ENCODE peak calls at places on chromosomes 16 and 17, in nine cellular contexts. P is DND-41, I is aorta, E is Caco-2, U is lung, F is IMR-90, Q is A549, S is RWPE2, Y is fibroblast of lung. Z is an unnamed sample. For H3K4me1, the result is how much of the 10 kb centered on the place peaks cover.

GRCh38 chr16:3591991-3592390 is 14.8 kb upstream of the NLRC3 start:
- DNase-seq in P (no peak), I (no peak), E (no peak), U (no peak), F (no peak), Q (no peak), S (no peak), Y (no peak), Z (no peak)

GRCh38 chr16:86614699-86615098 is 36.4 kb downstream of the FOXL1 start:
- DNase-seq in P (no peak), I (no peak), E (no peak), U (no peak), F (no peak), Q (no peak), S (no peak), Y (no peak), Z (no peak)

GRCh38 chr17:42520540-42520951 is 15.5 kb upstream of the NAGLU start:
- DNase-seq in P (peak), I (peak), E (no peak), U (no peak), F (no peak), Q (no peak), S (no peak), Y (no peak), Z (no peak)

GRCh38 chr17:76672270-76672851 is 28.8 kb upstream of the ST6GALNAC1 start:
- DNase-seq in P (peak), I (no peak), E (no peak), U (no peak), F (no peak), Q (no peak), S (no peak), Y (no peak), Z (no peak)

GRCh38 chr16:69711115-69711740 is 15.1 kb downstream of the NQO1 start:
- DNase-seq in P (no peak), I (peak), E (no peak), U (peak), F (peak), Q (no peak), S (peak), Y (no peak), Z (no peak)

GRCh38 chr16:85735225-85735722 is 15.6 kb downstream of the C16orf74 start:
- DNase-seq in P (peak), I (no peak), E (no peak), U (no peak), F (no peak), Q (no peak), S (peak), Y (no peak), Z (peak)

GRCh38 chr17:17778308-17779014 is 58.3 kb downstream of the SREBF1 start:
- DNase-seq in P (no peak), I (peak), E (no peak), U (peak), F (peak), Q (no peak), S (no peak), Y (peak), Z (no peak)

GRCh38 chr17:77723909-77724875 is 234.3 kb upstream of the TNRC6C start:
- DNase-seq in P (no peak), I (no peak), E (no peak), U (no peak), F (no peak), Q (no peak), S (no peak), Y (no peak), Z (no peak)

GRCh38 chr16:70679653-70680494 is 6.0 kb downstream of the MTSS2 start:
- DNase-seq in P (no peak), I (peak), E (no peak), U (no peak), F (no peak), Q (no peak), S (no peak), Y (no peak), Z (no peak)

DNA sequence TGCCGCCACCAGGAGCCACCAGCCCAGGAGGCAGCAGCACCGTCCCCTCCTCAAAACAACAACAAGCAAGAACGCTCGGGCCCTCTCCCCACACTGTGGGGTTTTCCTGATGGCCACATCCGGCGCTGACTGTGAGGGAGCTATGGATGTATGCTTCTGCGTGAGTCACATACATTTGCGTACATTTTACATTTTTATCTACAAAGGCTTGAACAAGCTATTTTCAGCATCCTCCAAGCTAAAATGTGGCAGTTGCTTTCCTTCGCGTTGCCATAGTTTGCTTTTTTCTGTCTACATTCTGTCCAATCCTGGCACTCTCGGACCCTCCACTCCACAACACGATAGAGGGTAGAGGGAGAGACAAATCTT is 2.0 kb upstream of the ABR start:
- DNase-seq in P (no peak), I (no peak), E (no peak), U (no peak), F (peak), Q (no peak), S (no peak), Y (peak), Z (no peak)
- H3K4me1 ChIP-seq in P (under half), I (under half), E (under half), U (under half), F (under half), Q (under half), S (under half), Y (under half), Z (under half)

GRCh38 chr17:4942760-4943508 is 2.9 kb downstream of the RNF167 start:
- DNase-seq in P (no peak), I (no peak), E (no peak), U (no peak), F (no peak), Q (no peak), S (no peak), Y (no peak), Z (no peak)
- H3K4me1 ChIP-seq in P (half or more), I (under half), E (under half), U (under half), F (under half), Q (half or more), S (under half), Y (under half), Z (half or more)

DNA sequence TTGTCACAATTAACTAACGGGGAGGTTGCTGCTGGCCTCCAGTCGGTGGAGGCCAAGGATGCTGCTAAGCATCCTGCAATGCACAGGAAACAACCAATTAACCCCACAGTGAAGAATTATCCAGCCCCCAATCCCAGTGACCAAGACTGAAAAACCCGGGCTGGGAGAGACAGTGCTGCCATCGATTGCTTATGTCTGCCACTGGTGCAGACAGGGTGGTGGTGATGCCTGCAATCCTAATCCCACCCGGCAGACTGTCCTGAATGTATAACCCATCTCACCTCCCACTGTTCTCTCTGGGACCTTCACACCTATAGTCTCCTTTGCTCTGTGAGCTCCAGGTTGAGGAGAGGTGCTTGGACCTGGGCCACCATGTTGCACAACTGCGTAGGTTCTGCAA is 42.3 kb upstream of the KLHDC4 start:
- DNase-seq in P (no peak), I (no peak), E (no peak), U (no peak), F (no peak), Q (no peak), S (no peak), Y (no peak), Z (no peak)
- H3K4me1 ChIP-seq in P (half or more), I (under half), E (under half), U (under half), F (under half), Q (under half), S (under half), Y (under half), Z (under half)

GRCh38 chr17:40645291-40645690 is 2.3 kb downstream of the SMARCE1 start:
- DNase-seq in P (no peak), I (no peak), E (no peak), U (no peak), F (no peak), Q (no peak), S (no peak), Y (no peak), Z (no peak)

GRCh38 chr17:40647549-40648325 is at the start of gene SMARCE1:
- DNase-seq in P (peak), I (peak), E (peak), U (peak), F (peak), Q (peak), S (peak), Y (peak), Z (peak)

GRCh38 chr17:40648326-40648968 is 829 bp upstream of the SMARCE1 start:
- DNase-seq in P (no peak), I (no peak), E (no peak), U (no peak), F (peak), Q (no peak), S (no peak), Y (peak), Z (no peak)

GRCh38 chr17:40646791-40647548 is 648 bp downstream of the SMARCE1 start:
- DNase-seq in P (peak), I (no peak), E (no peak), U (peak), F (peak), Q (no peak), S (no peak), Y (no peak), Z (no peak)

GRCh38 chr17:40645932-40646331 is 1.7 kb downstream of the SMARCE1 start:
- DNase-seq in P (no peak), I (no peak), E (no peak), U (no peak), F (no peak), Q (no peak), S (no peak), Y (no peak), Z (no peak)
- H3K4me1 ChIP-seq in P (half or more), I (under half), E (under half), U (under half), F (under half), Q (under half), S (under half), Y (under half), Z (under half)

DNA sequence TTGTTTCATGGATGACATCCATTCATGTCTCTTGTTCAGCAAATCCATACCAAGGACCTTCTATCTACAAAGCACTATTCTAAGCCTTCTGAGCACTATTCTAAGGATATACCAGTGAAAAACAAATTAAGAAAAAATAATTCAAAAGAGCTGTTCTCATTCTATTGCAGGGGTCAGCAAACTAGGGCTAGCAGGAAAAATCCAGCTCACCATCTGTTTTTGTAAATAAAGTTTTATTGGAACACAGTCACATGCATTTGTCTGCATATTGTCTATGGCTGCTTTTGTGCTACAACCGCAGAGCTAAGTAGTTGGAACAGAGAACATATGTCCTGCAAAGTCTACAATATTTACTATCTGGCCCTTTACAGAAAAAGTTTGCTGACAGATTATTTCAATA is 222.7 kb upstream of the DYNLRB2 start:
- DNase-seq in P (no peak), I (no peak), E (no peak), U (no peak), F (no peak), Q (no peak), S (no peak), Y (no peak), Z (no peak)
- H3K4me1 ChIP-seq in P (under half), I (under half), E (under half), U (under half), F (under half), Q (under half), S (under half), Y (under half), Z (under half)

DNA sequence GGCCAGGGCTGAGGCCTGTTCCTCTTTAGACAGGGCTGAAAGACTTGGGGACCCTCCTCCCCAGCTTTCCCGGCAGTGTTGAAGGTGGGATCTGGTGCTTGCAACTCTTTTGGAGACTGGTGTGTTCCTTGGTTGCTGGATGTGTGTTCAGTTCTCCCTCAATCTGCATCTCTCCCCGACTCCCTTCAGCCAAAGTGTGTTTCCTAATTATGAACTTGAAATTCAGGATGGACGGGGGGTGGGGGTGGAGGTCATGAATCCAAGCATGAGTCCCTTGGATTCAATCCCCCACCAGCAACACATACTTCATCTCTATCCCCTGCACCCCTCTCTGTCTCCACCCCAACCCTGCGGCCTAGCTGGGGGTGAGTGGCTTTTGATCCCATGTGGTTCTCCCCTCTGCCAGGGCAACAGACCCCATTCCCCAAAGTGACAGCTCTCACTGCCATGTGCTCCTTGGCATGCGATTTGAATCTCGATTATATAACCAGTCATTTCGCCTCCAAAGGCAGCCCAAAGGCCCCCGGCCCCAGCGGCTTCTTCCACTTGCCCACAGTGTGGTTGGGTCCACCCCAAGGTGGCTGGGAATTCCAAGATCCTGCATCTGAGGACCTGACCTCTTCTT is 1.3 kb downstream of the ARHGAP23 start:
- DNase-seq in P (no peak), I (no peak), E (no peak), U (no peak), F (no peak), Q (no peak), S (no peak), Y (no peak), Z (no peak)
- H3K4me1 ChIP-seq in P (half or more), I (under half), E (under half), U (under half), F (under half), Q (under half), S (under half), Y (under half), Z (under half)

DNA sequence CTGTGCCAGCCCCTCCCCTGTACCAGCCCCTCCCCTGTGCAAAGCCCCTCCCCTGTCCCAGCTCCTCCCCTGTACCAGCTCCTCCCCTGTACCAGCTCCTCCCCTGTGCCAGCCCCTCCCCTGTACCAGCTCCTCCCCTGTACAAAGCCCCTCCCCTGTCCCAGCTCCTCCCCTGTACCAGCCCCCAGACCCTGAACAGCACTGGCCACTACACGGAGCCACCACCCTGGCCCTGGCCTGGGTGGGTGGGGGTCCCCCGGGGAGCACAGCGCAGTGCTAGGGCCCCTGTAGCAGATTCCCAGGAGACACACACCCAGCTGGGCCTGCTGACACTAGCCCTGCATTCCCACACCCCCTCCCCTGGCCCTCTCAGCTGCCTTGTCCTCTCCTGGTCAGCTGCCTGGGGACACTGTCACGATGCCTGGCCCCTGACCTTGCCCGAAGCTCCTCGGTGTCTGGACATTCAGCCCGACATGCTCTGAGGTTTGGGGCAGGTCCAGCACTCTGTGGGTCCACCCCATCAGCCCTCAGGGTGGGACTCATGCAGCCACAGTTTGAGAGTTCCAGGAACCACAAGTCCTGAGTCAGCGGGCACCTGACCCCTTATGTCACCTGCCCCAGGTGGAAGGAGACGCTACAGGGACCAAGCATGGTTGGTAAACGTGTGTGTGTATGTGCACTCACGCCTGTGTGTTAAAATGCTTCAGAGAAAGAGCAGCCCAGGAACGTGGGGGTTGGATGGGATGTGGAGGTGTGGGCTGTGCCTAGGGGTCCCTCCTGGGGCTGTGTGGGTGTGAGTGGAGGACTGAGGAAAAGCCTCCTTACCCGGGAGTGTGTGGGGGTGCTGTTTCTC is 114.2 kb downstream of the METRNL start:
- DNase-seq in P (peak), I (peak), E (peak), U (peak), F (no peak), Q (no peak), S (peak), Y (no peak), Z (no peak)
- H3K4me1 ChIP-seq in P (under half), I (under half), E (under half), U (under half), F (under half), Q (under half), S (under half), Y (under half), Z (under half)

GRCh38 chr16:24973771-24974461 is 41.3 kb downstream of the ARHGAP17 start:
- DNase-seq in P (no peak), I (no peak), E (no peak), U (no peak), F (no peak), Q (no peak), S (no peak), Y (no peak), Z (no peak)

GRCh38 chr16:24972608-24973220 is 42.5 kb downstream of the ARHGAP17 start:
- DNase-seq in P (no peak), I (no peak), E (no peak), U (no peak), F (no peak), Q (no peak), S (no peak), Y (no peak), Z (no peak)

GRCh38 chr16:24969071-24969470 is 46.1 kb downstream of the ARHGAP17 start:
- DNase-seq in P (no peak), I (no peak), E (no peak), U (no peak), F (no peak), Q (no peak), S (no peak), Y (no peak), Z (no peak)

GRCh38 chr16:24971718-24972117 is 43.5 kb downstream of the ARHGAP17 start:
- DNase-seq in P (no peak), I (no peak), E (no peak), U (no peak), F (no peak), Q (no peak), S (no peak), Y (no peak), Z (no peak)

GRCh38 chr16:24970708-24971107 is 44.5 kb downstream of the ARHGAP17 start:
- DNase-seq in P (no peak), I (no peak), E (no peak), U (no peak), F (no peak), Q (no peak), S (no peak), Y (no peak), Z (no peak)
- H3K4me1 ChIP-seq in P (under half), I (under half), E (under half), U (under half), F (under half), Q (under half), S (under half), Y (under half), Z (under half)

GRCh38 chr17:63647065-63647725 is 25.0 kb downstream of the MAP3K3 start:
- DNase-seq in P (no peak), I (no peak), E (no peak), U (no peak), F (peak), Q (no peak), S (no peak), Y (no peak), Z (no peak)
- H3K4me1 ChIP-seq in P (under half), I (under half), E (under half), U (under half), F (under half), Q (under half), S (under half), Y (under half), Z (under half)

GRCh38 chr17:57269052-57269451 is 12.7 kb downstream of the MSI2 start:
- DNase-seq in P (no peak), I (no peak), E (no peak), U (no peak), F (no peak), Q (no peak), S (no peak), Y (no peak), Z (no peak)
- H3K4me1 ChIP-seq in P (half or more), I (under half), E (under half), U (under half), F (under half), Q (under half), S (under half), Y (under half), Z (under half)